ENCODE peak calls at places on chromosomes 13 and 19, in four cellular contexts. K is NCI-H748 treated with DMSO at 0.1 percent for 48 hours, V is AG08396, C is NCI-H226. Z is an unnamed sample.

GRCh38 chr19:7391218-7391670 is 42.5 kb downstream of the ARHGEF18 start:
- DNase-seq in C (peak; percentile 87), K (no peak), V (no peak), Z (peak; percentile 36)

GRCh38 chr13:26022538-26023292 is 29.1 kb downstream of the SHISA2 start:
- DNase-seq in V (peak; percentile 45), C (no peak), K (peak; percentile 85), Z (no peak)

GRCh38 chr13:32878172-32878571 is 138.1 kb upstream of the KL start:
- DNase-seq in V (no peak), K (no peak), C (peak; percentile 54), Z (no peak)

GRCh38 chr13:49679244-49679643 is 12.0 kb downstream of the EBPL start:
- DNase-seq in V (no peak), K (peak; percentile 6), C (no peak), Z (no peak)

GRCh38 chr13:102686024-102686423 is 8.8 kb downstream of the METTL21C start:
- DNase-seq in C (no peak), K (no peak), V (no peak), Z (no peak)

GRCh38 chr19:28602675-28603298 is 610.2 kb downstream of the UQCRFS1 start:
- DNase-seq in K (no peak), V (no peak), C (no peak), Z (no peak)

GRCh38 chr19:16921766-16922591 is 33.2 kb downstream of the F2RL3 start:
- DNase-seq in K (no peak), V (no peak), C (no peak), Z (no peak)

GRCh38 chr13:113545455-113545930 is 39.1 kb upstream of the TFDP1 start:
- DNase-seq in K (no peak), C (no peak), V (peak; percentile 47), Z (no peak)

GRCh38 chr13:20130012-20130411 is 30.8 kb downstream of the GJA3 start:
- DNase-seq in C (no peak), K (no peak), V (no peak), Z (no peak)

GRCh38 chr13:28056426-28056825 is 44.0 kb downstream of the FLT3 start:
- DNase-seq in V (no peak), C (no peak), K (no peak), Z (no peak)

GRCh38 chr19:52992109-52993004 is 21.4 kb upstream of the ERVV-1 start:
- DNase-seq in C (no peak), K (no peak), V (peak; percentile 16), Z (no peak)

GRCh38 chr19:11268783-11269267 is 6.5 kb upstream of the DOCK6 start:
- DNase-seq in V (peak; percentile 66), C (no peak), K (no peak), Z (no peak)

GRCh38 chr13:110644892-110645521 is 29.7 kb downstream of the NAXD start:
- DNase-seq in V (peak; percentile 79), C (no peak), K (no peak), Z (peak; percentile 60)

GRCh38 chr19:5063873-5064645 is 95.1 kb downstream of the KDM4B start:
- DNase-seq in K (no peak), C (no peak), V (no peak), Z (no peak)

GRCh38 chr19:46639356-46640061 is 3.5 kb upstream of the GNG8 start:
- DNase-seq in V (peak; percentile 77), C (peak; percentile 33), K (no peak), Z (no peak)

GRCh38 chr19:13633109-13633508 is 126.8 kb upstream of the CACNA1A start:
- DNase-seq in C (no peak), V (no peak), K (peak; percentile 94), Z (peak; percentile 99)

GRCh38 chr19:15144046-15144646 is 36.9 kb downstream of the SYDE1 start:
- DNase-seq in K (no peak), C (peak; percentile 38), V (no peak), Z (no peak)

GRCh38 chr19:4870025-4870700 is 2.7 kb upstream of the PLIN3 start:
- DNase-seq in V (peak; percentile 82), K (no peak), C (peak; percentile 88), Z (no peak)

GRCh38 chr13:102606537-102607309 is 9.9 kb downstream of the TPP2 start:
- DNase-seq in K (no peak), C (no peak), V (no peak), Z (no peak)

GRCh38 chr13:113651511-113652403 is 6.2 kb downstream of the ATP4B start:
- DNase-seq in K (no peak), V (no peak), C (no peak), Z (no peak)

GRCh38 chr19:49595006-49595818 is 4.2 kb downstream of the PRR12 start:
- DNase-seq in C (no peak), V (no peak), K (no peak), Z (no peak)

GRCh38 chr13:82962422-82962821 is 919.9 kb downstream of the SLITRK1 start:
- DNase-seq in V (no peak), K (no peak), C (peak; percentile 11), Z (no peak)

GRCh38 chr19:46704379-46705076 is 12.4 kb downstream of the PRKD2 start:
- DNase-seq in K (peak; percentile 14), V (peak; percentile 88), C (no peak), Z (no peak)

GRCh38 chr19:43495082-43495481 is 9.5 kb downstream of the PHLDB3 start:
- DNase-seq in K (no peak), V (no peak), C (no peak), Z (no peak)

GRCh38 chr13:31476753-31477152 is 262.6 kb upstream of the RXFP2 start:
- DNase-seq in C (no peak), K (no peak), V (no peak), Z (no peak)

GRCh38 chr13:99265162-99265822 is 7.1 kb upstream of the GPR18 start:
- DNase-seq in K (no peak), C (no peak), V (no peak), Z (no peak)

GRCh38 chr13:39895254-39895653 is 239.8 kb downstream of the COG6 start:
- DNase-seq in C (no peak), V (no peak), K (no peak), Z (no peak)

GRCh38 chr13:111901301-111901905 is 165.5 kb upstream of the SOX1 start:
- DNase-seq in C (no peak), V (no peak), K (no peak), Z (no peak)

GRCh38 chr13:110390572-110390971 is 83.5 kb downstream of the COL4A2 start:
- DNase-seq in V (peak; percentile 83), K (no peak), C (no peak), Z (no peak)

GRCh38 chr13:109584844-109585361 is 201.5 kb downstream of the IRS2 start:
- DNase-seq in V (no peak), C (no peak), K (no peak), Z (no peak)

GRCh38 chr19:10532457-10532856 is 11.2 kb upstream of the ATG4D start:
- DNase-seq in V (no peak), C (no peak), K (no peak), Z (no peak)

GRCh38 chr19:40266111-40266510 is 19.0 kb downstream of the AKT2 start:
- DNase-seq in K (no peak), C (no peak), V (no peak), Z (peak; percentile 60)

GRCh38 chr13:89393758-89394157 is 1722.6 kb downstream of the SLITRK5 start:
- DNase-seq in V (no peak), C (peak; percentile 16), K (no peak), Z (no peak)

GRCh38 chr13:60329221-60329983 is 67.6 kb upstream of the TDRD3 start:
- DNase-seq in C (peak; percentile 77), V (peak; percentile 13), K (peak; percentile 93), Z (peak; percentile 66)

GRCh38 chr13:32225494-32225931 is 89.7 kb downstream of the ZAR1L start:
- DNase-seq in V (peak; percentile 39), C (peak; percentile 15), K (no peak), Z (no peak)

GRCh38 chr19:45340899-45341453 is 426 bp downstream of the KLC3 start:
- DNase-seq in C (no peak), V (no peak), K (no peak), Z (no peak)

GRCh38 chr13:100176781-100177389 is 88.0 kb downstream of the PCCA start:
- DNase-seq in C (no peak), V (no peak), K (peak; percentile 89), Z (peak; percentile 23)

GRCh38 chr19:33064117-33064777 is 441 bp downstream of the RHPN2 start:
- DNase-seq in K (peak; percentile 48), V (peak; percentile 31), C (no peak), Z (peak; percentile 15)

Z was measured in DMS153.